ENCODE peak calls at places on chromosome 1, in eight cellular contexts. I, H, Y, Q, V, U, G and T are unnamed samples.

GRCh38 chr1:219669556-219669955 is 56.7 kb upstream of the ZC3H11B start:
- DNase-seq in I (no peak), H (no peak), Y (no peak), Q (no peak), V (no peak), U (no peak), G (no peak), T (no peak)

GRCh38 chr1:57857809-57858208 is 433.9 kb upstream of the DAB1 start:
- DNase-seq in I (no peak), H (no peak), Y (no peak), Q (no peak), V (no peak), U (no peak), G (no peak), T (no peak)

GRCh38 chr1:58432813-58433668 is 113.5 kb downstream of the OMA1 start:
- DNase-seq in I (peak), H (peak), Y (no peak), Q (no peak), V (no peak), U (peak), G (no peak), T (no peak)

GRCh38 chr1:64469614-64469976 is 334 bp upstream of the CACHD1 start:
- DNase-seq in I (no peak), H (no peak), Y (no peak), Q (no peak), V (no peak), U (no peak), G (no peak), T (no peak)

GRCh38 chr1:214224605-214225354 is 56.2 kb upstream of the SMYD2 start:
- DNase-seq in I (no peak), H (peak), Y (no peak), Q (no peak), V (no peak), U (no peak), G (no peak), T (no peak)

GRCh38 chr1:183956559-183957188 is 80.9 kb downstream of the COLGALT2 start:
- DNase-seq in I (peak), H (peak), Y (peak), Q (peak), V (peak), U (no peak), G (peak), T (no peak)

GRCh38 chr1:41728403-41729202 is 190.1 kb downstream of the HIVEP3 start:
- DNase-seq in I (no peak), H (peak), Y (no peak), Q (no peak), V (no peak), U (no peak), G (peak), T (no peak)

GRCh38 chr1:198086051-198086745 is 70.6 kb upstream of the NEK7 start:
- DNase-seq in I (no peak), H (no peak), Y (no peak), Q (no peak), V (no peak), U (no peak), G (no peak), T (no peak)

GRCh38 chr1:25053576-25054075 is 123.5 kb upstream of the RUNX3 start:
- DNase-seq in I (no peak), H (no peak), Y (no peak), Q (no peak), V (no peak), U (no peak), G (no peak), T (no peak)

GRCh38 chr1:178037510-178038253 is 56.2 kb upstream of the RASAL2 start:
- DNase-seq in I (peak), H (peak), Y (no peak), Q (peak), V (no peak), U (peak), G (no peak), T (no peak)